ENCODE peak calls at places on chromosomes 3 and 15, in four cellular contexts. W, Z, A and Q are unnamed samples.

GRCh38 chr3:189813652-189814245 is 182.6 kb downstream of the TP63 start:
- DNase-seq in Z (no peak), A (no peak), W (no peak), Q (no peak)

GRCh38 chr15:101346928-101347327 is 51.9 kb upstream of the SNRPA1 start:
- DNase-seq in Z (no peak), W (no peak), A (peak; percentile 42), Q (peak; percentile 5)

GRCh38 chr15:101207867-101208288 is 44.0 kb downstream of the CHSY1 start:
- DNase-seq in A (peak; percentile 86), Z (no peak), W (peak; percentile 78), Q (peak; percentile 81)

GRCh38 chr3:186882881-186883685 is 40.6 kb downstream of the ADIPOQ start:
- DNase-seq in W (no peak), A (peak; percentile 75), Z (no peak), Q (peak; percentile 67)

GRCh38 chr15:67176195-67176971 is 78.1 kb downstream of the AAGAB start:
- DNase-seq in A (no peak), W (peak; percentile 68), Z (peak; percentile 63), Q (no peak)

GRCh38 chr15:24068102-24068501 is 381.0 kb upstream of the NDN start:
- DNase-seq in W (no peak), Z (peak; percentile 18), A (no peak), Q (no peak)

GRCh38 chr3:71018794-71019193 is 564.7 kb downstream of the FOXP1 start:
- DNase-seq in Z (no peak), A (no peak), W (no peak), Q (no peak)

GRCh38 chr3:18424862-18425640 is at the start of gene SATB1:
- DNase-seq in Z (peak; percentile 76), A (peak; percentile 80), W (peak; percentile 91), Q (peak; percentile 49)

GRCh38 chr3:37198996-37199395 is 24.6 kb upstream of the LRRFIP2 start:
- DNase-seq in Z (no peak), W (no peak), A (no peak), Q (no peak)

GRCh38 chr3:45976191-45977091 is 19.2 kb downstream of the FYCO1 start:
- DNase-seq in Z (no peak), W (no peak), A (no peak), Q (no peak)

GRCh38 chr15:51874751-51875644 is 45.5 kb downstream of the TMOD3 start:
- DNase-seq in Z (peak; percentile 71), A (peak; percentile 96), W (no peak), Q (peak; percentile 97)

GRCh38 chr15:59611277-59612260 is at the start of gene GCNT3:
- DNase-seq in A (peak; percentile 17), W (no peak), Z (peak; percentile 80), Q (peak; percentile 49)

GRCh38 chr3:77059354-77059753 is 19.5 kb downstream of the ROBO2 start:
- DNase-seq in W (no peak), A (no peak), Z (no peak), Q (no peak)

GRCh38 chr3:56980798-56981390 is 79.6 kb upstream of the SPATA12 start:
- DNase-seq in W (peak; percentile 83), Z (peak; percentile 87), A (peak; percentile 99), Q (peak; percentile 100)

GRCh38 chr3:53056442-53056841 is 10.6 kb upstream of the SFMBT1 start:
- DNase-seq in W (no peak), A (no peak), Z (no peak), Q (no peak)

GRCh38 chr15:89419370-89419984 is 76.9 kb downstream of the RHCG start:
- DNase-seq in W (no peak), Z (peak; percentile 80), A (peak; percentile 60), Q (peak; percentile 36)

GRCh38 chr3:159762981-159763465 is 225.6 kb upstream of the IL12A start:
- DNase-seq in Z (peak; percentile 79), A (peak; percentile 85), W (peak; percentile 93), Q (peak; percentile 83)

GRCh38 chr3:149215474-149215873 is 6.2 kb downstream of the CP start:
- DNase-seq in Z (no peak), W (no peak), A (peak; percentile 35), Q (no peak)

GRCh38 chr15:92655178-92655995 is at the start of gene FAM174B:
- DNase-seq in W (no peak), A (peak; percentile 52), Z (peak; percentile 79), Q (no peak)

GRCh38 chr3:175384569-175384968 is 525.4 kb downstream of the NAALADL2 start:
- DNase-seq in A (no peak), Z (no peak), W (no peak), Q (no peak)

GRCh38 chr3:36653095-36653494 is 111.3 kb downstream of the DCLK3 start:
- DNase-seq in Z (peak; percentile 54), A (no peak), W (no peak), Q (peak; percentile 25)

GRCh38 chr3:20503394-20504082 is 317.5 kb upstream of the SGO1 start:
- DNase-seq in Z (no peak), A (no peak), W (no peak), Q (no peak)

GRCh38 chr15:67101981-67102929 is 36.9 kb downstream of the SMAD3 start:
- DNase-seq in W (no peak), A (peak; percentile 65), Z (no peak), Q (peak; percentile 77)

GRCh38 chr15:39125904-39126303 is 455.0 kb upstream of the THBS1 start:
- DNase-seq in A (peak; percentile 69), W (no peak), Z (peak; percentile 42), Q (peak; percentile 49)

GRCh38 chr15:31975446-31976229 is 54.7 kb upstream of the CHRNA7 start:
- DNase-seq in W (no peak), Z (no peak), A (no peak), Q (no peak)

GRCh38 chr15:71296032-71296686 is 180.9 kb downstream of the THSD4 start:
- DNase-seq in A (peak; percentile 56), Z (peak; percentile 39), W (no peak), Q (peak; percentile 92)

GRCh38 chr3:156579427-156579851 is 24.5 kb upstream of the SSR3 start:
- DNase-seq in W (no peak), A (no peak), Z (no peak), Q (no peak)

GRCh38 chr3:157130881-157131251 is 29.1 kb downstream of the CCNL1 start:
- DNase-seq in W (no peak), A (no peak), Z (no peak), Q (no peak)

GRCh38 chr3:13185737-13186136 is 112.5 kb upstream of the IQSEC1 start:
- DNase-seq in Z (no peak), W (no peak), A (no peak), Q (no peak)

GRCh38 chr15:89781891-89782618 is 5.9 kb downstream of the MESP2 start:
- DNase-seq in A (peak; percentile 72), W (no peak), Z (peak; percentile 64), Q (peak; percentile 71)

GRCh38 chr15:64685230-64685886 is 90.0 kb downstream of the RBPMS2 start:
- DNase-seq in W (no peak), A (peak; percentile 34), Z (no peak), Q (no peak)

GRCh38 chr15:90400759-90401314 is 12.8 kb downstream of the IQGAP1 start:
- DNase-seq in A (peak; percentile 97), W (peak; percentile 83), Z (peak; percentile 89), Q (peak; percentile 95)

GRCh38 chr15:98003976-98004375 is 43.5 kb downstream of the ARRDC4 start:
- DNase-seq in W (no peak), Z (no peak), A (no peak), Q (no peak)

GRCh38 chr15:38226867-38227266 is 25.8 kb upstream of the SPRED1 start:
- DNase-seq in W (no peak), Z (peak; percentile 62), A (peak; percentile 85), Q (peak; percentile 82)

GRCh38 chr15:65824031-65824743 is 32.1 kb upstream of the DENND4A start:
- DNase-seq in W (no peak), Z (peak; percentile 76), A (peak; percentile 82), Q (peak; percentile 75)

GRCh38 chr15:94075349-94075748 is 156.0 kb upstream of the MCTP2 start:
- DNase-seq in W (peak; percentile 67), Z (peak; percentile 46), A (peak; percentile 4), Q (peak; percentile 81)

GRCh38 chr15:95252404-95252803 is 1021.0 kb downstream of the MCTP2 start:
- DNase-seq in A (peak; percentile 29), Z (no peak), W (no peak), Q (no peak)

GRCh38 chr3:60760145-60760544 is 491.1 kb downstream of the FHIT start:
- DNase-seq in W (no peak), Z (no peak), A (no peak), Q (no peak)

GRCh38 chr15:57118013-57118799 is 199.8 kb downstream of the TCF12 start:
- DNase-seq in Z (peak; percentile 4), A (peak; percentile 28), W (no peak), Q (peak; percentile 25)
- H3K4me3 ChIP-seq in Z (no peak overlapping the region), A (no peak overlapping the region), W (no peak overlapping the region), Q (no peak overlapping the region)

DNA sequence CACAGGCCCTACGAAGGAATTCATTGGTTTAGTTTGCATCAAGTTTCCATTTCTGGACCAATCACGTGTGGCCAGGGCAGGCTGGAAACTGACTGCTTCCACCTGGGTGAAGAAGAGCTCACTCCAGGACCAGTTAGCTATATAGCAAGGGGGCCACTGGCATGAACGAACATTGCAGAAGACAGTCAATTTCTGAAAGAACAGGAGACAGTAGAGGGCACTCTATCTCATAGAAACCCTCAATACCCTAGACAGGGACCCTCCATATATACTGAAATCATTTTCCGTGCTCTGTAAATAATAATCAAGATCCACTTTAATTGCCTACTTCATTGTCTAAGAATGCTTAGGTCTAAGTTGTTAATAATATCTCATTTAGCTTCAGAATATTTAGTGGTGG is 215.6 kb downstream of the CADPS start:
- DNase-seq in W (no peak), Z (no peak), A (no peak), Q (no peak)
- TF ChIP-seq CTCF in W (no peak), Z (peak; percentile 20), A (peak; percentile 7), Q (no peak)

GRCh38 chr3:188288153-188288552 is 134.2 kb downstream of the LPP start:
- DNase-seq in A (no peak), W (no peak), Z (no peak), Q (no peak)
- H3K4me3 ChIP-seq in A (no peak overlapping the region), W (no peak overlapping the region), Z (no peak overlapping the region), Q (no peak overlapping the region)

GRCh38 chr15:73467758-73468157 is 24.8 kb downstream of the REC114 start:
- DNase-seq in A (no peak), Z (no peak), W (no peak), Q (no peak)
- TF ChIP-seq CTCF in A (no peak), Z (no peak), W (no peak), Q (no peak)

DNA sequence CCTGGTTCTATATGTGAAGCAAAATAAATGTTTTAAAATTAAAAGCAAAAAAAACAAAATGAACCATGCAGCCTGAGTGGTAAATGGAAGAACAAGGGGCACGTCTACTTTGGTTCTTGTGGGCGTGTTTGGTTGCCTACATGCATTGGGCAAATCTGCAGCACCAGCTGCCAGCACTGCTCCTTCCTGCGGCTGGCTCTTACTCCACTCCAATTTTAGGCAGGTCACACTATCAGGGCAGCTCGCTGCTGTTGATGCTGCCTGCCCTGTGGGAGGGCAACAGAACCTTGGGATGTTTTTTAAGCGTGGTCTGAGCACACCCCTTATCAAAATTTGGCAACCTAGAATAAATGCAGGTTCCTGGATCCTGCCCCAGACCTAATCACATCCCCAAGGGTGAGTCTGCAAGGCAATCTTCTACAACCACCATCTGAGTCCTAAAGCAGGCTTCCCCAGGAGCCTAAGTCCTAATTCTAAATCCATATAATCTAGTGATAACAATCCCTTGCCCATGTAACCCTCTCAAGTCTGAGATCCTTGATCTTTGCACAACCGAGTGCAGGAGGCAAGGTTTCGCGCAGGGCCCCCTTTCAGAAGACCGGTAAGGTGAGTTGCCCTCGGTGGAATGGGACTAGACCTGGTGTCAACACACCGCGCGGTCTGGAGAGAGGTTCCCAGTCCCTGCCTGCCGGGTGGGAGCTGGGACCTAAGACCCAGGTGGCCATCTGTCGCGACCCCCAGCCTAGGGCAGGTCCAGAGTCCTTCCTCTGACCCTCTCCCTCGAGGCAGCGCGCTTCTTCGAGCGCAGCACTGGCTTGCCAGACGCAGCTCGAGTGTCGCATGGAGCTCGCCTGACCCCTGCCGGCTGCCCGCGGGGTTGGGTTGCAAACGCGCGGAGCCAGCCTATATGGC is 15.9 kb downstream of the IVD start:
- DNase-seq in Z (peak; percentile 83), A (peak; percentile 76), W (peak; percentile 85), Q (peak; percentile 65)
- H3K4me3 ChIP-seq in Z (no peak overlapping the region), A (no peak overlapping the region), W (peak overlapping the region; percentile 3), Q (peak overlapping the region; percentile 22)